ENCODE peak calls at places on chromosomes 13 and 19, in nine cellular contexts. Q is SK-N-SH; C is cardiac muscle cell; M is neural progenitor cell; G is GM23338; O is CD8-positive, alpha-beta T cell; T is left ventricle myocardium inferior; B is psoas muscle; W is tibial nerve. J is an unnamed sample. For H3K4me1, the result is how much of the 10 kb centered on the place peaks cover.

GRCh38 chr13:106104281-106104901 is 431.1 kb downstream of the EFNB2 start:
- DNase-seq in B (no peak), O (no peak), T (no peak), Q (no peak), C (peak), G (no peak), M (peak), W (no peak), J (peak)

GRCh38 chr13:68190826-68191225 is 960.7 kb upstream of the PCDH9 start:
- DNase-seq in C (no peak), M (no peak), B (no peak), O (no peak), W (no peak), Q (no peak), G (no peak), T (no peak), J (no peak)

GRCh38 chr19:48719263-48720171 is at the start of gene MAMSTR:
- DNase-seq in G (peak), W (no peak), O (no peak), T (no peak), B (peak), C (no peak), M (no peak), Q (no peak), J (peak)

GRCh38 chr19:45935267-45935666 is 20.7 kb upstream of the NANOS2 start:
- DNase-seq in C (no peak), B (peak), W (no peak), G (peak), T (no peak), Q (no peak), O (no peak), M (no peak), J (no peak)

GRCh38 chr19:56301886-56302620 is 12.6 kb downstream of the ZSCAN5A start:
- DNase-seq in W (no peak), B (no peak), M (no peak), T (no peak), C (no peak), O (no peak), G (no peak), Q (no peak), J (no peak)

GRCh38 chr19:49528211-49528771 is 488 bp downstream of the RCN3 start:
- DNase-seq in T (no peak), M (no peak), Q (no peak), B (no peak), G (peak), C (peak), O (no peak), W (no peak), J (peak)

GRCh38 chr19:1601613-1602064 is 3.6 kb downstream of the UQCR11 start:
- DNase-seq in W (no peak), T (no peak), O (no peak), B (no peak), M (no peak), G (peak), C (no peak), Q (no peak), J (no peak)

GRCh38 chr19:34555447-34555846 is 73.9 kb downstream of the WTIP start:
- DNase-seq in M (peak), T (no peak), Q (no peak), O (no peak), B (no peak), C (peak), G (peak), W (no peak), J (no peak)

GRCh38 chr13:106496072-106496997 is 39.1 kb downstream of the EFNB2 start:
- DNase-seq in M (no peak), O (no peak), W (no peak), C (peak), T (no peak), B (no peak), G (no peak), Q (no peak), J (no peak)

GRCh38 chr19:28358604-28359003 is 854.3 kb downstream of the UQCRFS1 start:
- DNase-seq in W (no peak), T (no peak), C (peak), G (peak), M (peak), Q (no peak), B (no peak), O (no peak), J (no peak)

GRCh38 chr19:1082928-1083816 is 12.0 kb downstream of the POLR2E start:
- DNase-seq in M (no peak), B (no peak), C (no peak), O (no peak), T (no peak), Q (no peak), W (no peak), G (no peak), J (no peak)

GRCh38 chr19:12733369-12733896 is 1.1 kb downstream of the TRIR start:
- DNase-seq in C (peak), O (no peak), G (peak), W (no peak), M (peak), B (no peak), T (no peak), Q (peak), J (peak)

GRCh38 chr19:29666634-29667389 is 1.6 kb downstream of the PLEKHF1 start:
- DNase-seq in M (peak), O (no peak), G (peak), B (peak), Q (no peak), C (peak), T (peak), W (peak), J (peak)

GRCh38 chr13:29428992-29429315 is 166.5 kb downstream of the SLC7A1 start:
- DNase-seq in O (no peak), G (no peak), C (no peak), Q (no peak), W (no peak), B (no peak), T (no peak), M (no peak), J (no peak)

GRCh38 chr19:6064703-6065073 is 45.6 kb downstream of the RFX2 start:
- DNase-seq in W (no peak), O (no peak), T (no peak), M (no peak), Q (no peak), C (no peak), G (no peak), B (no peak), J (no peak)

GRCh38 chr19:18388328-18389094 is 2.6 kb downstream of the GDF15 start:
- DNase-seq in O (peak), B (peak), C (peak), M (peak), G (peak), T (peak), Q (peak), W (peak), J (peak)

GRCh38 chr13:31022491-31022890 is 90.0 kb downstream of the TEX26 start:
- DNase-seq in G (no peak), C (no peak), W (no peak), M (no peak), O (no peak), Q (no peak), B (no peak), T (no peak), J (no peak)

GRCh38 chr13:92658293-92658692 is 568.3 kb upstream of the GPC6 start:
- DNase-seq in M (no peak), G (no peak), C (no peak), Q (no peak), B (no peak), T (no peak), O (no peak), W (no peak), J (no peak)

GRCh38 chr19:1473424-1473851 is 5.6 kb downstream of the C19orf25 start:
- DNase-seq in O (no peak), C (no peak), G (no peak), M (no peak), B (peak), W (no peak), T (no peak), Q (peak), J (no peak)

GRCh38 chr19:42201489-42202289 is 15.8 kb downstream of the DEDD2 start:
- DNase-seq in C (no peak), M (no peak), W (no peak), T (peak), B (no peak), O (peak), G (no peak), Q (no peak), J (peak)

GRCh38 chr19:34408421-34408820 is 4.2 kb downstream of the PDCD2L start:
- DNase-seq in T (no peak), O (no peak), B (no peak), Q (no peak), W (no peak), G (no peak), M (no peak), C (no peak), J (no peak)

GRCh38 chr13:42001580-42001979 is 40.7 kb upstream of the VWA8 start:
- DNase-seq in C (peak), W (no peak), M (peak), G (peak), T (no peak), B (no peak), O (no peak), Q (no peak), J (peak)

GRCh38 chr19:41064974-41065569 is 23.2 kb upstream of the CYP2A13 start:
- DNase-seq in C (peak), B (no peak), Q (peak), G (peak), M (peak), O (no peak), T (no peak), W (no peak), J (no peak)

GRCh38 chr19:1674293-1674679 is 21.9 kb upstream of the TCF3 start:
- DNase-seq in B (no peak), G (no peak), Q (peak), O (no peak), W (no peak), T (no peak), C (no peak), M (no peak), J (peak)

GRCh38 chr19:42653841-42654240 is 59.1 kb upstream of the CEACAM8 start:
- DNase-seq in Q (no peak), C (peak), M (no peak), T (no peak), G (peak), O (no peak), B (no peak), W (no peak), J (no peak)

GRCh38 chr19:48480476-48481190 is 11.5 kb downstream of the CYTH2 start:
- DNase-seq in C (peak), O (no peak), W (peak), G (peak), M (no peak), B (peak), Q (no peak), T (peak), J (peak)

GRCh38 chr13:30172593-30173300 is 134.6 kb downstream of the KATNAL1 start:
- DNase-seq in C (no peak), M (no peak), W (no peak), T (no peak), G (no peak), B (no peak), O (no peak), Q (no peak), J (no peak)

GRCh38 chr13:36323951-36324566 is 22.1 kb downstream of the SPART start:
- DNase-seq in G (no peak), Q (no peak), M (no peak), W (no peak), T (no peak), O (no peak), C (peak), B (no peak), J (no peak)

GRCh38 chr19:4388171-4389063 is 11.9 kb downstream of the SH3GL1 start:
- DNase-seq in O (no peak), T (peak), C (no peak), Q (no peak), G (no peak), W (no peak), B (peak), M (peak), J (peak)

GRCh38 chr13:42266464-42266863 is 5.5 kb upstream of the AKAP11 start:
- DNase-seq in G (peak), C (peak), T (no peak), Q (no peak), B (no peak), O (no peak), W (no peak), M (no peak), J (no peak)

GRCh38 chr13:94710881-94711560 is 1.3 kb downstream of the SOX21 start:
- DNase-seq in M (peak), O (no peak), Q (peak), B (no peak), C (no peak), G (peak), W (no peak), T (no peak), J (peak)
- TF ChIP-seq CTCF in M (peak), O (no peak), Q (no peak), B (no peak), C (no peak), G (peak), W (no peak), T (peak), J (no peak)

DNA sequence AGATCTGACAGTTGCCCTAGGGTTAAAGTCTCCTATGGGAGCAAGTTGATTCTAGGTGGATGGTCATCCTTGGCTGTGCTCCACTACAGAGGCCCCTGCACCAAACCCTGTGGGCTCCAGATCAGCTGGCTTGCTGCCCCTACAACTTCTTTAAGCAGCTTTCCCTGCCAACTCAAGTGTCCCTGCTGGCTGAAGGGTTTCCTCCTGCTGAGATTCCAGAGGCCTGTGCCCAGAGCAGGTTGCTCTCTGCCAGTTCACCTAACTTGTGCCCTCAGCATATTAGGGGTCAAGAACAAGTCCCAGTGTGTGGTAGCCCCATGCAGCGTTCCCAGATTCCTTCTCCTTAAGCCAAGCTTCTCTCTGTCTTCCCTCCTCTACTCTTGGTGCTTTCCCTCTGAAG is 85.6 kb downstream of the ZMYM2 start:
- DNase-seq in O (no peak), C (no peak), W (no peak), B (no peak), Q (no peak), T (no peak), G (no peak), M (no peak), J (no peak)
- H3K4me1 ChIP-seq in O (under half), C (under half), W (under half), B (under half), Q (under half), T (under half), G (under half), M (under half), J (under half)

GRCh38 chr13:60329221-60329983 is 67.6 kb upstream of the TDRD3 start:
- DNase-seq in O (no peak), W (no peak), T (no peak), B (no peak), C (peak), G (peak), M (peak), Q (peak), J (peak)
- TF ChIP-seq CTCF in O (no peak), W (no peak), T (peak), B (no peak), C (peak), G (peak), M (peak), Q (peak), J (peak)

GRCh38 chr13:110410000-110410399 is 102.9 kb downstream of the COL4A2 start:
- DNase-seq in M (no peak), T (no peak), C (no peak), W (no peak), Q (no peak), O (no peak), B (no peak), G (no peak), J (no peak)

GRCh38 chr13:110410906-110411305 is 103.8 kb downstream of the COL4A2 start:
- DNase-seq in Q (no peak), W (no peak), G (no peak), C (no peak), M (no peak), O (no peak), B (no peak), T (no peak), J (no peak)

GRCh38 chr13:110409581-110409992 is 102.5 kb downstream of the COL4A2 start:
- DNase-seq in Q (no peak), T (no peak), C (peak), B (no peak), W (no peak), M (no peak), O (no peak), G (no peak), J (peak)

GRCh38 chr13:110412132-110412912 is 105.2 kb downstream of the COL4A2 start:
- DNase-seq in O (peak), M (peak), Q (peak), C (peak), G (peak), B (peak), T (peak), W (peak), J (peak)

GRCh38 chr13:110411316-110412105 is 104.4 kb downstream of the COL4A2 start:
- DNase-seq in Q (no peak), G (no peak), C (no peak), T (no peak), O (no peak), B (no peak), W (no peak), M (no peak), J (no peak)
- H3K4me1 ChIP-seq in Q (under half), G (under half), C (under half), T (half or more), O (under half), B (under half), W (under half), M (under half), J (under half)

J was measured in osteoblast.